ENCODE peak calls at places on chromosomes 2 and 18, in seven cellular contexts. S is fibroblast of lung, K is esophagus squamous epithelium, G is ovary, Y is aorta, V is left ventricle myocardium inferior, B is tibial artery. E is an unnamed sample. For H3K4me1, the result is how much of the 10 kb centered on the place peaks cover.

GRCh38 chr2:15271941-15272340 is 289.2 kb downstream of the NBAS start:
- DNase-seq in B (no peak), Y (no peak), S (peak), G (no peak), K (no peak), V (no peak), E (no peak)

GRCh38 chr2:6510547-6510946 is 355.2 kb downstream of the CMPK2 start:
- DNase-seq in V (no peak), G (no peak), K (no peak), S (peak), B (no peak), Y (no peak), E (no peak)

GRCh38 chr2:221527759-221528444 is 44.2 kb downstream of the EPHA4 start:
- DNase-seq in B (no peak), G (no peak), V (no peak), K (no peak), S (peak), Y (no peak), E (no peak)

GRCh38 chr18:30175061-30175574 is 867.4 kb downstream of the DSC3 start:
- DNase-seq in Y (no peak), B (no peak), V (no peak), K (no peak), S (no peak), G (no peak), E (no peak)

GRCh38 chr2:37659723-37660122 is 11.7 kb downstream of the CDC42EP3 start:
- DNase-seq in V (no peak), K (no peak), G (no peak), Y (no peak), S (no peak), B (no peak), E (no peak)

GRCh38 chr18:75477913-75478312 is 50.4 kb upstream of the SMIM21 start:
- DNase-seq in G (no peak), V (no peak), Y (no peak), S (peak), K (no peak), B (no peak), E (no peak)

GRCh38 chr18:41099451-41099850 is 855.6 kb upstream of the PIK3C3 start:
- DNase-seq in K (no peak), V (no peak), B (no peak), S (peak), Y (no peak), G (no peak), E (no peak)

GRCh38 chr2:231780123-231780908 is 766 bp downstream of the PDE6D start:
- DNase-seq in S (peak), B (no peak), G (peak), V (no peak), K (no peak), Y (peak), E (no peak)

GRCh38 chr18:30454920-30455319 is 587.6 kb downstream of the DSC3 start:
- DNase-seq in S (no peak), G (no peak), V (no peak), Y (no peak), K (no peak), B (no peak), E (no peak)

GRCh38 chr2:24493713-24494112 is 2.7 kb downstream of the NCOA1 start:
- DNase-seq in G (no peak), B (no peak), S (no peak), K (no peak), V (no peak), Y (no peak), E (no peak)

GRCh38 chr2:71181316-71181715 is 45.6 kb downstream of the PAIP2B start:
- DNase-seq in Y (no peak), G (no peak), V (no peak), S (peak), K (no peak), B (no peak), E (no peak)

GRCh38 chr2:26757873-26758789 is 6.0 kb upstream of the SLC35F6 start:
- DNase-seq in Y (peak), S (peak), V (no peak), K (no peak), B (peak), G (peak), E (no peak)

GRCh38 chr2:198309673-198310280 is 505.4 kb downstream of the PLCL1 start:
- DNase-seq in V (no peak), B (peak), Y (no peak), K (no peak), G (peak), S (peak), E (no peak)

GRCh38 chr2:163734401-163734800 is 1.4 kb downstream of the FIGN start:
- DNase-seq in V (no peak), G (no peak), Y (no peak), B (no peak), K (no peak), S (peak), E (no peak)

GRCh38 chr2:181356526-181356925 is 100.7 kb upstream of the ITGA4 start:
- DNase-seq in K (no peak), B (no peak), Y (no peak), V (no peak), G (no peak), S (peak), E (no peak)
- H3K4me3 ChIP-seq in K (no peak), B (no peak), Y (no peak), V (no peak), G (no peak), S (no peak), E (no peak)

GRCh38 chr2:164913640-164914346 is 41.5 kb downstream of the SLC38A11 start:
- DNase-seq in G (no peak), Y (no peak), K (no peak), V (no peak), B (no peak), S (peak), E (no peak)
- H3K4me1 ChIP-seq in G (under half), Y (under half), K (half or more), V (half or more), B (under half), S (under half), E (under half)

GRCh38 chr2:175039031-175039430 is 33.9 kb upstream of the CHN1 start:
- DNase-seq in G (no peak), Y (no peak), V (no peak), S (no peak), B (no peak), K (no peak), E (no peak)

GRCh38 chr2:175037941-175038340 is 32.8 kb upstream of the CHN1 start:
- DNase-seq in B (no peak), G (no peak), V (no peak), Y (no peak), S (no peak), K (no peak), E (no peak)

GRCh38 chr2:175034728-175035127 is 29.5 kb upstream of the CHN1 start:
- DNase-seq in V (no peak), S (no peak), G (no peak), B (no peak), Y (no peak), K (no peak), E (no peak)

GRCh38 chr2:175035806-175036205 is 30.6 kb upstream of the CHN1 start:
- DNase-seq in S (no peak), G (no peak), Y (no peak), K (no peak), V (no peak), B (no peak), E (no peak)

GRCh38 chr2:175036582-175037018 is 31.4 kb upstream of the CHN1 start:
- DNase-seq in B (no peak), S (peak), Y (no peak), V (no peak), G (no peak), K (no peak), E (no peak)
- H3K4me3 ChIP-seq in B (no peak), S (no peak), Y (peak), V (peak), G (no peak), K (no peak), E (no peak)

GRCh38 chr2:200320344-200320743 is 13.9 kb downstream of the SPATS2L start:
- DNase-seq in S (no peak), V (no peak), K (no peak), B (no peak), G (no peak), Y (no peak), E (no peak)
- H3K4me1 ChIP-seq in S (under half), V (half or more), K (half or more), B (half or more), G (under half), Y (under half), E (under half)

GRCh38 chr18:79640064-79640672 is 39.4 kb upstream of the CTDP1 start:
- DNase-seq in K (no peak), S (no peak), Y (no peak), B (no peak), V (no peak), G (no peak), E (peak)

GRCh38 chr18:79640875-79641274 is 38.7 kb upstream of the CTDP1 start:
- DNase-seq in G (no peak), K (no peak), V (no peak), S (no peak), Y (no peak), B (no peak), E (peak)

GRCh38 chr18:79639072-79639829 is 40.4 kb upstream of the CTDP1 start:
- DNase-seq in Y (no peak), S (no peak), B (no peak), G (no peak), V (no peak), K (no peak), E (no peak)

GRCh38 chr18:79637181-79637920 is 42.3 kb upstream of the CTDP1 start:
- DNase-seq in S (no peak), B (no peak), Y (no peak), V (no peak), K (no peak), G (no peak), E (peak)

DNA sequence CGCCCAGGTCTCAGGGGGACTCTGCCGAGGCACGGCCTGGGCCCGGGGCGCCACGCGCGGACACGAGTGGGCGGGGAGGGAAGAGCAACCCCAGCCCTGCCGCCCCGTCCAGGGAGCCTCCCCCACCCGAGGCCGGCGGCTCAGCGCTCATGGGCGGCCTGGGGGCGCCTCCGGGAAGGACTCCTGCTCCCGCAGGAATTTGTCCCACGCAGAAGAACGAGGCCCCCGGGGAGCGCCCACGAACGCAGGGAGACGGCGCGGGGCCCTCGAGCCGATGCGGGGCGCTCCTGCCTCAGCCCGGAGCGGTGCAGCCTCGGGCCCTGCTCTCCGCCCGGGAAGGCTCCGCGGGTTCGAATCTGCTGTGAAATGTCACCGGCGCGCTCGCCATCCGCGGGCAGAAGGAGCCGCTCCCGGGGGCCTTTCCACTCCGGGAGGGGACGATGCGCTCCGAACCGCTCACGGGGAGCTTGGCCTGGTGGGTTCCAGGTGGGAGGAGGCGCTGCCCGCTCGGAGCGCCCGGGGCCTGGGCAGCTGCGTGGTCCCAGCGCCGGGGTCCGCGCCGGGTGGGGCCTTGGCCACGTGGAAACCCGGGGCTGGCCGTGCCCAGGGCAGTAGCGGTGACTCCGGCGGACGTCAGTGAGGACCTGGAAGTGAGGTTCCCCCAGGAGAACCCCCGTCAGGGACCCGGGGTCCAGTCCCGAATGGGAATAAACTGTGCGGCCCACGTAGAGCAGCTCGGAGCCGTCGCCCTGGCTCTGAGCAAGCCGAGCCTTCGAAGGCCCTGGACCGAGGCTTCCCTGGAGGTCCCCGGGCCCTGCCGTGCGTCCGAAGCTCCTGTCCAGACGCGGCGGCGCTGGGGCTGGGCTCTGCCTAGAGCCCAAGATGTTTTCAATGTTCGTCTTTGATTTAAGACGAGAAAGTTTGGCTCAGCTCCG is 41.4 kb upstream of the CTDP1 start:
- DNase-seq in B (no peak), S (no peak), Y (no peak), V (no peak), K (no peak), G (no peak), E (peak)
- H3K4me3 ChIP-seq in B (peak), S (no peak), Y (no peak), V (peak), K (no peak), G (no peak), E (no peak)

GRCh38 chr2:218285604-218286003 is 6.7 kb downstream of the TMBIM1 start:
- DNase-seq in G (no peak), Y (peak), K (no peak), S (peak), V (peak), B (peak), E (no peak)
- H3K4me1 ChIP-seq in G (under half), Y (under half), K (half or more), S (half or more), V (half or more), B (half or more), E (half or more)